ENCODE peak calls at places on chromosome 20, in five cellular contexts. I is choroid plexus epithelial cell, M is A549, E is astrocyte of the spinal cord, V is upper lobe of right lung. B is an unnamed sample.

GRCh38 chr20:47503685-47504084 is 2.0 kb downstream of the NCOA3 start:
- DNase-seq in I (no peak), M (no peak), E (no peak), V (no peak), B (no peak)

GRCh38 chr20:4815618-4816017 is 93.9 kb downstream of the PRND start:
- DNase-seq in I (no peak), M (no peak), E (no peak), V (no peak), B (no peak)

GRCh38 chr20:63177785-63178444 is 38.0 kb downstream of the YTHDF1 start:
- DNase-seq in I (peak), M (peak), E (no peak), V (no peak), B (no peak)

GRCh38 chr20:37846573-37846972 is 56.4 kb upstream of the VSTM2L start:
- DNase-seq in I (no peak), M (no peak), E (no peak), V (no peak), B (no peak)

GRCh38 chr20:40668449-40669228 is 20.4 kb downstream of the MAFB start:
- DNase-seq in I (peak), M (peak), E (peak), V (no peak), B (no peak)

GRCh38 chr20:37542281-37542680 is 14.6 kb upstream of the BLCAP start:
- DNase-seq in I (peak), M (peak), E (no peak), V (no peak), B (no peak)

GRCh38 chr20:5400164-5400762 is 83.5 kb upstream of the PROKR2 start:
- DNase-seq in I (peak), M (no peak), E (peak), V (no peak), B (peak)

GRCh38 chr20:46361386-46361785 is 45.0 kb downstream of the ELMO2 start:
- DNase-seq in I (no peak), M (no peak), E (no peak), V (no peak), B (no peak)

GRCh38 chr20:47024461-47024937 is 129.9 kb downstream of the EYA2 start:
- DNase-seq in I (no peak), M (no peak), E (no peak), V (no peak), B (no peak)

GRCh38 chr20:38804682-38805501 is 605 bp upstream of the PPP1R16B start:
- DNase-seq in I (no peak), M (no peak), E (no peak), V (no peak), B (peak)

GRCh38 chr20:61745397-61746146 is 320.1 kb downstream of the TAF4 start:
- DNase-seq in I (no peak), M (no peak), E (no peak), V (no peak), B (no peak)

GRCh38 chr20:59305898-59306640 is 5.7 kb downstream of the EDN3 start:
- DNase-seq in I (no peak), M (no peak), E (no peak), V (no peak), B (no peak)

GRCh38 chr20:54044156-54044555 is 26.2 kb downstream of the BCAS1 start:
- DNase-seq in I (peak), M (no peak), E (peak), V (no peak), B (peak)

GRCh38 chr20:37243076-37243936 is 18.3 kb downstream of the GHRH start:
- DNase-seq in I (peak), M (peak), E (no peak), V (no peak), B (no peak)

GRCh38 chr20:59560588-59561227 is 43.6 kb upstream of the PHACTR3 start:
- DNase-seq in I (peak), M (peak), E (no peak), V (no peak), B (peak)

GRCh38 chr20:16069416-16070010 is 503.7 kb downstream of the KIF16B start:
- DNase-seq in I (no peak), M (no peak), E (no peak), V (no peak), B (no peak)

GRCh38 chr20:5127204-5127858 is 523 bp downstream of the CDS2 start:
- DNase-seq in I (peak), M (peak), E (peak), V (peak), B (peak)

GRCh38 chr20:58184984-58185383 is 43.5 kb downstream of the ANKRD60 start:
- DNase-seq in I (no peak), M (no peak), E (no peak), V (no peak), B (no peak)

GRCh38 chr20:8255945-8256632 is 124.0 kb downstream of the PLCB1 start:
- DNase-seq in I (no peak), M (no peak), E (no peak), V (no peak), B (no peak)

GRCh38 chr20:38723982-38724602 is at the start of gene SLC32A1:
- DNase-seq in I (no peak), M (no peak), E (no peak), V (no peak), B (no peak)

GRCh38 chr20:62785381-62785780 is 10.9 kb upstream of the MRGBP start:
- DNase-seq in I (no peak), M (no peak), E (no peak), V (no peak), B (no peak)

GRCh38 chr20:31517373-31517772 is 3.1 kb downstream of the HM13 start:
- DNase-seq in I (peak), M (peak), E (peak), V (no peak), B (peak)

GRCh38 chr20:56801991-56802740 is 173.1 kb downstream of the TFAP2C start:
- DNase-seq in I (peak), M (peak), E (peak), V (no peak), B (peak)

GRCh38 chr20:17391108-17391771 is 139.9 kb downstream of the BFSP1 start:
- DNase-seq in I (no peak), M (no peak), E (no peak), V (no peak), B (no peak)

GRCh38 chr20:57661201-57662027 is 41.2 kb upstream of the ZBP1 start:
- DNase-seq in I (no peak), M (no peak), E (no peak), V (peak), B (no peak)

GRCh38 chr20:52921300-52921699 is 50.9 kb upstream of the TSHZ2 start:
- DNase-seq in I (no peak), M (no peak), E (no peak), V (no peak), B (no peak)

GRCh38 chr20:39016076-39016475 is 53.9 kb downstream of the DHX35 start:
- DNase-seq in I (no peak), M (no peak), E (no peak), V (no peak), B (no peak)

GRCh38 chr20:17533396-17533795 is 2.2 kb upstream of the BFSP1 start:
- DNase-seq in I (peak), M (peak), E (peak), V (no peak), B (peak)

GRCh38 chr20:25424536-25424935 is 17.1 kb downstream of the GINS1 start:
- DNase-seq in I (no peak), M (no peak), E (no peak), V (no peak), B (no peak)

GRCh38 chr20:63854069-63854765 is 7.1 kb upstream of the ABHD16B start:
- DNase-seq in I (peak), M (no peak), E (no peak), V (no peak), B (no peak)

GRCh38 chr20:25389858-25390537 is 637 bp downstream of the ABHD12 start:
- DNase-seq in I (no peak), M (no peak), E (no peak), V (peak), B (no peak)

GRCh38 chr20:37075932-37076685 is 19.7 kb downstream of the RBL1 start:
- DNase-seq in I (peak), M (no peak), E (no peak), V (no peak), B (no peak)

GRCh38 chr20:23278172-23278571 is 72.4 kb upstream of the NXT1 start:
- DNase-seq in I (no peak), M (no peak), E (no peak), V (no peak), B (no peak)

GRCh38 chr20:52312131-52312729 is 120.7 kb upstream of the ZFP64 start:
- DNase-seq in I (peak), M (peak), E (peak), V (no peak), B (peak)

GRCh38 chr20:25218109-25218486 is 22.6 kb downstream of the ENTPD6 start:
- DNase-seq in I (no peak), M (no peak), E (no peak), V (no peak), B (no peak)

GRCh38 chr20:10558635-10559187 is 115.1 kb downstream of the JAG1 start:
- DNase-seq in I (peak), M (peak), E (peak), V (no peak), B (peak)

DNA sequence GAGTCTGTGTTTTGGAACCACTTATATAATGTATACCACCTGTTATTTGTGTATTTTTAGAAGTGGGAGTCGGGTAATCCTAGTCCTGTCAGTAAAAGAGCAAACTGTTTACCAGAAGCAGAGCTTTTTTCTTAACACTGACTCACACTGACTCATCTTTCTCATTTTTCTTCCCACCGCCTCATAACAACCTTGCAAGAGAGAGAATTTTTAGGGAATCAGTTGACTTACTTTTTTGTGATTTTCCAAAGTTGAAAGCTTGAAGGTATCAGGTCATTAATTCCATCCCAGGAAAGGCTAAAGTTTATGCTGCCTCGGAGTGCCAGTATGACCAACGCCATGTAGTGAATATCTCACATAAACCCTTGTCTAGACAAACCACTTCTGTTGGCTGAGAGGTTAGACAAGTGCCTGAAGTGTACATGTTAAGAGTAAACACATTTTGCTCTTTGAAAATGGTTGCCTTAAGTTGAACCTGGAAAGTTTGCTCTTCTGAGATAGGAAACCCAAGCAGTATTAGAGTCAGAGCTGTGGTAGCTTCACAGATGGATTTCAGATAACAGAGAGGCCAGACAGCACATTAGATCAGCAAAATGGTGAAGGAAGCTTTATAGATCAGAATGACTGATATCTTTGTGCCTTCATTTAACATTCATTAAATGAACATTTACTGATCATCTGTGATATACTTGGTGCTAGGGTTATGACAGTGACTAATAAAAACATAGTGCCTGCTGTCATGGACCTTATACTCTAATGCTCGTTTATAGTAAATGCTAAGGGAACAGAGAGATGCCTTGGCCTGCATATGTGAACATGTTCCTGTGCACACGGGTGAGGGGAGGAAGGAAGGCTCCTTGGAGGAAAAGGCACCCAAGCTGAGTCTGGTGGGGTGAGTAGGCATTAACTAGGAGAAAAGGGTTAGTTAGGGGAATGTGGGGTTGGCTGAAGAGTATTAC is 29.1 kb upstream of the PKIG start:
- DNase-seq in I (peak), M (peak), E (peak), V (no peak), B (peak)
- H3K4me3 ChIP-seq in I (no peak), M (no peak), E (no peak), V (no peak), B (no peak)

GRCh38 chr20:34068001-34068400 is 44.0 kb downstream of the EIF2S2 start:
- DNase-seq in I (no peak), M (no peak), E (no peak), V (no peak), B (no peak)

GRCh38 chr20:34069341-34070078 is 42.5 kb downstream of the EIF2S2 start:
- DNase-seq in I (peak), M (peak), E (peak), V (no peak), B (peak)

GRCh38 chr20:34072778-34073177 is 39.3 kb downstream of the EIF2S2 start:
- DNase-seq in I (no peak), M (no peak), E (no peak), V (no peak), B (no peak)

GRCh38 chr20:34072076-34072475 is 40.0 kb downstream of the EIF2S2 start:
- DNase-seq in I (no peak), M (no peak), E (no peak), V (no peak), B (no peak)

GRCh38 chr20:34070079-34070439 is 42.0 kb downstream of the EIF2S2 start:
- DNase-seq in I (no peak), M (no peak), E (no peak), V (no peak), B (no peak)
- TF ChIP-seq CTCF in I (no peak), M (no peak), E (no peak), V (no peak), B (no peak)

GRCh38 chr20:19967441-19967840 is 49.7 kb upstream of the NAA20 start:
- DNase-seq in I (no peak), M (no peak), E (no peak), V (no peak), B (no peak)
- H3K4me3 ChIP-seq in I (no peak), M (no peak), E (no peak), V (no peak), B (no peak)

GRCh38 chr20:2559641-2560040 is 23.3 kb downstream of the TMC2 start:
- DNase-seq in I (no peak), M (no peak), E (no peak), V (no peak), B (peak)
- TF ChIP-seq CTCF in I (no peak), M (no peak), E (no peak), V (no peak), B (no peak)

B was measured in fibroblast of pulmonary artery.